ENCODE peak calls at places on chromosomes 13 and 19, in five cellular contexts. A, I, R, H and X are unnamed samples.

GRCh38 chr13:74132152-74132767 is 1.9 kb downstream of the KLF12 start:
- DNase-seq in A (peak), I (no peak), R (no peak), H (peak), X (peak)

GRCh38 chr13:114064516-114065140 is 67.8 kb downstream of the RASA3 start:
- DNase-seq in A (no peak), I (peak), R (no peak), H (no peak), X (no peak)

GRCh38 chr19:4327252-4327876 is 11.3 kb downstream of the STAP2 start:
- DNase-seq in A (peak), I (peak), R (no peak), H (no peak), X (peak)

GRCh38 chr19:49930483-49931011 is 1.2 kb upstream of the NUP62 start:
- DNase-seq in A (no peak), I (no peak), R (no peak), H (no peak), X (peak)

GRCh38 chr13:52179925-52180324 is 20.5 kb upstream of the NEK3 start:
- DNase-seq in A (no peak), I (no peak), R (no peak), H (no peak), X (no peak)

GRCh38 chr13:76980075-76980718 is 11.7 kb upstream of the CLN5 start:
- DNase-seq in A (peak), I (peak), R (no peak), H (peak), X (peak)

GRCh38 chr13:105925496-105925895 is 610.0 kb downstream of the EFNB2 start:
- DNase-seq in A (peak), I (peak), R (no peak), H (no peak), X (no peak)

GRCh38 chr13:32905864-32906180 is 110.4 kb upstream of the KL start:
- DNase-seq in A (no peak), I (peak), R (no peak), H (no peak), X (no peak)

GRCh38 chr13:59982631-59983382 is 180.9 kb downstream of the DIAPH3 start:
- DNase-seq in A (peak), I (peak), R (no peak), H (no peak), X (no peak)

GRCh38 chr19:51137812-51138425 is 4.2 kb upstream of the SIGLEC7 start:
- DNase-seq in A (no peak), I (no peak), R (no peak), H (no peak), X (no peak)

GRCh38 chr13:95535243-95535642 is 17.3 kb upstream of the CLDN10 start:
- DNase-seq in A (peak), I (peak), R (peak), H (no peak), X (no peak)

GRCh38 chr19:33781536-33781935 is 15.1 kb upstream of the KCTD15 start:
- DNase-seq in A (no peak), I (no peak), R (no peak), H (no peak), X (no peak)

GRCh38 chr19:4913996-4914735 is 4.9 kb downstream of the UHRF1 start:
- DNase-seq in A (no peak), I (no peak), R (no peak), H (no peak), X (no peak)

GRCh38 chr19:39237200-39238184 is 7.3 kb downstream of the IFNL3 start:
- DNase-seq in A (no peak), I (no peak), R (no peak), H (peak), X (peak)

GRCh38 chr19:18021121-18021755 is 13.3 kb downstream of the ARRDC2 start:
- DNase-seq in A (peak), I (peak), R (no peak), H (peak), X (peak)

GRCh38 chr13:46728777-46729176 is 68.2 kb downstream of the ESD start:
- DNase-seq in A (no peak), I (no peak), R (no peak), H (no peak), X (no peak)

GRCh38 chr19:42228640-42229039 is 8.5 kb downstream of the ZNF526 start:
- DNase-seq in A (no peak), I (no peak), R (no peak), H (no peak), X (no peak)

GRCh38 chr13:93903909-93904308 is 575.6 kb downstream of the DCT start:
- DNase-seq in A (no peak), I (peak), R (no peak), H (no peak), X (no peak)

GRCh38 chr19:3359850-3360493 is 6.4 kb upstream of the NFIC start:
- DNase-seq in A (no peak), I (no peak), R (no peak), H (no peak), X (no peak)

GRCh38 chr19:12156254-12157058 is at the start of gene ZNF625:
- DNase-seq in A (peak), I (peak), R (peak), H (no peak), X (no peak)